ENCODE peak calls at places on chromosomes 7 and 10, in ten cellular contexts. M, R, H, O, D, S, Z, X, Q and N are unnamed samples.

GRCh38 chr7:45349102-45349501 is 191.5 kb downstream of the RAMP3 start:
- DNase-seq in M (no peak), R (no peak), H (no peak), O (no peak), D (no peak), S (no peak), Z (no peak), X (no peak), Q (no peak), N (no peak)

GRCh38 chr10:787933-788651 is 98.6 kb upstream of the DIP2C start:
- DNase-seq in M (no peak), R (no peak), H (no peak), O (no peak), D (no peak), S (no peak), Z (peak), X (no peak), Q (peak), N (no peak)

GRCh38 chr10:92103376-92104084 is 180.0 kb downstream of the BTAF1 start:
- DNase-seq in M (no peak), R (no peak), H (no peak), O (no peak), D (no peak), S (no peak), Z (no peak), X (peak), Q (peak), N (peak)

GRCh38 chr10:128078136-128078969 is 47.9 kb downstream of the MKI67 start:
- DNase-seq in M (no peak), R (no peak), H (no peak), O (peak), D (peak), S (no peak), Z (no peak), X (peak), Q (no peak), N (peak)

GRCh38 chr10:72524489-72524888 is 101.4 kb downstream of the MICU1 start:
- DNase-seq in M (no peak), R (no peak), H (no peak), O (no peak), D (no peak), S (no peak), Z (no peak), X (no peak), Q (no peak), N (no peak)

GRCh38 chr10:74008212-74008731 is 10.4 kb downstream of the VCL start:
- DNase-seq in M (no peak), R (no peak), H (no peak), O (no peak), D (no peak), S (no peak), Z (no peak), X (peak), Q (peak), N (peak)

GRCh38 chr7:21108182-21108581 is 319.7 kb upstream of the SP4 start:
- DNase-seq in M (no peak), R (no peak), H (no peak), O (no peak), D (peak), S (no peak), Z (no peak), X (no peak), Q (no peak), N (peak)

GRCh38 chr7:84610390-84610789 is 415.8 kb upstream of the SEMA3A start:
- DNase-seq in M (no peak), R (no peak), H (no peak), O (no peak), D (no peak), S (no peak), Z (no peak), X (no peak), Q (no peak), N (no peak)

GRCh38 chr7:144995495-144995894 is 159.6 kb upstream of the TPK1 start:
- DNase-seq in M (no peak), R (no peak), H (no peak), O (no peak), D (no peak), S (no peak), Z (no peak), X (no peak), Q (no peak), N (no peak)

GRCh38 chr7:20520530-20520929 is 94.9 kb upstream of the ABCB5 start:
- DNase-seq in M (no peak), R (no peak), H (no peak), O (no peak), D (no peak), S (no peak), Z (no peak), X (no peak), Q (no peak), N (no peak)

GRCh38 chr10:123990889-123991288 is 99.3 kb upstream of the CPXM2 start:
- DNase-seq in M (no peak), R (no peak), H (no peak), O (no peak), D (no peak), S (no peak), Z (no peak), X (no peak), Q (no peak), N (no peak)

GRCh38 chr10:114057845-114058244 is 14.2 kb downstream of the ADRB1 start:
- DNase-seq in M (no peak), R (no peak), H (no peak), O (no peak), D (no peak), S (no peak), Z (no peak), X (no peak), Q (no peak), N (no peak)

GRCh38 chr7:87993269-87993668 is 59.2 kb downstream of the ADAM22 start:
- DNase-seq in M (no peak), R (no peak), H (no peak), O (no peak), D (no peak), S (no peak), Z (no peak), X (no peak), Q (no peak), N (no peak)

GRCh38 chr7:98618786-98619185 is 1.7 kb downstream of the NPTX2 start:
- DNase-seq in M (no peak), R (no peak), H (no peak), O (no peak), D (no peak), S (no peak), Z (no peak), X (no peak), Q (no peak), N (no peak)

GRCh38 chr7:93147358-93147757 is 827 bp downstream of the SAMD9L start:
- DNase-seq in M (no peak), R (no peak), H (no peak), O (no peak), D (peak), S (no peak), Z (no peak), X (no peak), Q (peak), N (peak)

GRCh38 chr10:68586622-68587325 is 26.6 kb downstream of the TET1 start:
- DNase-seq in M (no peak), R (no peak), H (no peak), O (no peak), D (no peak), S (no peak), Z (no peak), X (no peak), Q (no peak), N (no peak)

GRCh38 chr7:159032310-159032709 is 112.4 kb downstream of the VIPR2 start:
- DNase-seq in M (no peak), R (no peak), H (no peak), O (no peak), D (no peak), S (peak), Z (no peak), X (no peak), Q (no peak), N (no peak)

GRCh38 chr7:159031750-159032149 is 112.9 kb downstream of the VIPR2 start:
- DNase-seq in M (no peak), R (no peak), H (no peak), O (peak), D (no peak), S (peak), Z (no peak), X (no peak), Q (no peak), N (no peak)

GRCh38 chr7:159028456-159029401 is 115.9 kb downstream of the VIPR2 start:
- DNase-seq in M (no peak), R (no peak), H (no peak), O (no peak), D (peak), S (peak), Z (no peak), X (no peak), Q (no peak), N (no peak)

GRCh38 chr7:159031135-159031701 is 113.4 kb downstream of the VIPR2 start:
- DNase-seq in M (no peak), R (peak), H (no peak), O (peak), D (no peak), S (peak), Z (peak), X (no peak), Q (no peak), N (no peak)

DNA sequence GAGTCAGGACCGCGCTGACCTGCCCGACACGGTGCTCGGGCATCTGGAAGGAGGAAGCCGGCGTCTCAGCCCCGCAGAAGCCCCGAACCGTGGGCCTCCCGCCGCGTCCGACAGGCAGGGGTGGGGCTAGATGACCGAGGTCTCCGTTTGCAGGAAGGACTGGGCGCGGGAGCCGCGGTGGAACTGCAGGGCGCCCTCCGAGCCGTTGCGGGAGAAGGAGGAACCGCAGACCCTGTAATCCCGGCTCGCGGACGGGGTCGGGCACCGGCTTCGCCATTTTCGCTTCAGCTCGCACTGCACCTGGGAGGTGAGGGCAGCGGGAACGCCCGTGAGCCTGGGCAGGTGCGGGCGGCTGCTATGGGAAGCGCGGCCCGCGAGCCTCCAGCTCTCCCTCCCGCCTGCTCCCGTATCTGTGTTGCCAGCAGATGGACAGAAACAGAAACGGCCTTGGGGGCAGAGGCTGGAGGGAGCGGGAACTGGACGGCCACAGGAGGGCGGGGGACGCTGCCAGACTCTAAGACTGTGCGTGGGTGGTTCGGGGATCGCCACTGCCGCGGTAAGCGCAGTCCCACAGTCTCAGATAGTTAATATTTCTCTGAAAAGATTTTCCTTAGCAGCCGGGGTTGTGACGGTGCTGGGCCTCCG is 114.1 kb downstream of the VIPR2 start:
- DNase-seq in M (no peak), R (peak), H (peak), O (peak), D (peak), S (peak), Z (no peak), X (no peak), Q (no peak), N (no peak)
- TF ChIP-seq CTCF in M (peak), R (peak), H (peak), O (peak), D (peak), S (peak), Z (peak), X (no peak), Q (no peak), N (peak)

GRCh38 chr7:151248191-151249033 is at the start of gene SMARCD3:
- DNase-seq in M (no peak), R (peak), H (peak), O (peak), D (peak), S (peak), Z (peak), X (no peak), Q (peak), N (peak)

GRCh38 chr7:151247611-151248176 is 800 bp downstream of the SMARCD3 start:
- DNase-seq in M (no peak), R (no peak), H (peak), O (no peak), D (no peak), S (no peak), Z (peak), X (no peak), Q (no peak), N (no peak)

GRCh38 chr7:151246161-151247015 is 2.1 kb downstream of the SMARCD3 start:
- DNase-seq in M (no peak), R (no peak), H (peak), O (no peak), D (no peak), S (no peak), Z (peak), X (no peak), Q (no peak), N (no peak)

GRCh38 chr7:151245360-151246160 is 2.9 kb downstream of the SMARCD3 start:
- DNase-seq in M (no peak), R (peak), H (peak), O (peak), D (peak), S (peak), Z (peak), X (no peak), Q (no peak), N (peak)

GRCh38 chr7:151247016-151247580 is 1.4 kb downstream of the SMARCD3 start:
- DNase-seq in M (no peak), R (peak), H (no peak), O (no peak), D (no peak), S (no peak), Z (peak), X (no peak), Q (no peak), N (no peak)
- H3K4me3 ChIP-seq in M (peak), R (peak), H (peak), O (peak), D (peak), S (peak), Z (no peak), X (peak), Q (peak), N (no peak)

GRCh38 chr10:80664071-80664680 is 126.5 kb downstream of the SH2D4B start:
- DNase-seq in M (peak), R (peak), H (peak), O (peak), D (peak), S (peak), Z (peak), X (no peak), Q (peak), N (peak)

GRCh38 chr10:80670774-80671173 is 133.1 kb downstream of the SH2D4B start:
- DNase-seq in M (no peak), R (no peak), H (no peak), O (no peak), D (no peak), S (no peak), Z (no peak), X (no peak), Q (no peak), N (no peak)

GRCh38 chr10:80674809-80675208 is 137.1 kb downstream of the SH2D4B start:
- DNase-seq in M (no peak), R (no peak), H (no peak), O (no peak), D (no peak), S (no peak), Z (no peak), X (no peak), Q (no peak), N (no peak)

GRCh38 chr10:80671847-80672246 is 134.1 kb downstream of the SH2D4B start:
- DNase-seq in M (no peak), R (no peak), H (no peak), O (no peak), D (no peak), S (no peak), Z (no peak), X (no peak), Q (no peak), N (no peak)

DNA sequence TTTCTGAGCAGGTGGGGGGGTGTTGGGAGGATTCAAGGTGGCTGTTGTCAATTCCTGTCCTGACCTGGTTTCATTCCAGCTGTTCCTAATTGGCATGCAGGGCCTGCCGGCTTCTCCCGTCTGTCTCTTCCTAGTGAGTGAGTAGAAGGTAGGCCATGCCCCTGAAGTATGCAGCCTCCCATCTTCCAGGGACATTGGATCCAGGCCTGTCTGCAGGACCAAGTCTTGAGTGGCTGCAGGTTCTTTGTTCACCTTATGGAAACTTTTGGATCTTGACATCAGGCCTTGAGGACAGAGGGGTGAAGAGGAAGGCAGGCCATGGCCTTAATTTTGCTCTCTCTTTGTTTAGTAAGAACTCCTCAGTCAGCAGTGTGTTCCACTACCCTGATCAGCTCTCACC is 131.8 kb downstream of the SH2D4B start:
- DNase-seq in M (no peak), R (no peak), H (no peak), O (no peak), D (no peak), S (no peak), Z (no peak), X (no peak), Q (no peak), N (no peak)
- H3K27ac ChIP-seq in M (no peak), R (no peak), H (no peak), O (no peak), D (no peak), S (no peak), Z (no peak), X (no peak), Q (no peak), N (no peak)

GRCh38 chr7:52129278-52129677 is 812.7 kb upstream of the COBL start:
- DNase-seq in M (no peak), R (no peak), H (no peak), O (no peak), D (no peak), S (no peak), Z (no peak), X (no peak), Q (no peak), N (no peak)
- TF ChIP-seq CTCF in M (no peak), R (no peak), H (no peak), O (no peak), D (no peak), S (no peak), Z (no peak), X (no peak), Q (no peak), N (no peak)

GRCh38 chr7:119037941-119038340 is 813.4 kb downstream of the ANKRD7 start:
- DNase-seq in M (no peak), R (no peak), H (no peak), O (no peak), D (no peak), S (no peak), Z (no peak), X (no peak), Q (no peak), N (no peak)

GRCh38 chr7:119028736-119029135 is 804.2 kb downstream of the ANKRD7 start:
- DNase-seq in M (no peak), R (no peak), H (no peak), O (no peak), D (no peak), S (no peak), Z (no peak), X (no peak), Q (no peak), N (peak)

GRCh38 chr7:119033641-119034040 is 809.1 kb downstream of the ANKRD7 start:
- DNase-seq in M (no peak), R (no peak), H (no peak), O (no peak), D (no peak), S (no peak), Z (no peak), X (no peak), Q (no peak), N (no peak)
- H3K4me3 ChIP-seq in M (no peak), R (no peak), H (no peak), O (no peak), D (no peak), S (no peak), Z (no peak), X (no peak), Q (no peak), N (no peak)

GRCh38 chr7:106420741-106421140 is 136.0 kb upstream of the NAMPT start:
- DNase-seq in M (no peak), R (no peak), H (no peak), O (no peak), D (no peak), S (no peak), Z (no peak), X (no peak), Q (no peak), N (no peak)
- H3K27ac ChIP-seq in M (peak), R (peak), H (peak), O (peak), D (peak), S (peak), Z (peak), X (peak), Q (peak), N (no peak)

GRCh38 chr10:60487543-60487942 is 97.9 kb upstream of the ANK3 start:
- DNase-seq in M (no peak), R (no peak), H (no peak), O (no peak), D (no peak), S (no peak), Z (no peak), X (no peak), Q (no peak), N (no peak)

GRCh38 chr10:60480865-60481563 is 91.3 kb upstream of the ANK3 start:
- DNase-seq in M (peak), R (no peak), H (no peak), O (no peak), D (peak), S (no peak), Z (no peak), X (peak), Q (peak), N (peak)

GRCh38 chr10:60490013-60490412 is 100.3 kb upstream of the ANK3 start:
- DNase-seq in M (no peak), R (no peak), H (no peak), O (no peak), D (no peak), S (no peak), Z (no peak), X (no peak), Q (peak), N (no peak)

GRCh38 chr10:60488111-60488669 is 98.5 kb upstream of the ANK3 start:
- DNase-seq in M (no peak), R (no peak), H (no peak), O (no peak), D (no peak), S (no peak), Z (no peak), X (no peak), Q (no peak), N (no peak)

GRCh38 chr10:60485025-60485424 is 95.3 kb upstream of the ANK3 start:
- DNase-seq in M (no peak), R (no peak), H (no peak), O (no peak), D (no peak), S (no peak), Z (no peak), X (no peak), Q (no peak), N (no peak)
- TF ChIP-seq CTCF in M (no peak), R (no peak), H (no peak), O (no peak), D (no peak), S (no peak), Z (no peak), X (no peak), Q (no peak), N (no peak)

GRCh38 chr7:50783304-50783703 is 608 bp upstream of the GRB10 start:
- DNase-seq in M (no peak), R (no peak), H (no peak), O (no peak), D (no peak), S (no peak), Z (no peak), X (no peak), Q (no peak), N (no peak)
- H3K4me3 ChIP-seq in M (peak), R (peak), H (peak), O (peak), D (no peak), S (no peak), Z (no peak), X (no peak), Q (peak), N (peak)